ENCODE peak calls at places on chromosomes 11 and 22, in seven cellular contexts. U is NCI-H1436, M is NCI-H1417 treated with DMSO at 0.1 percent for 48 hours, G is KG1, E is heart right ventricle, R is Peyer's patch, Y is nucleus accumbens. W is an unnamed sample.

GRCh38 chr11:68666854-68667253 is 17.5 kb upstream of the GAL start:
- DNase-seq in R (no peak), M (no peak), G (no peak), U (no peak), Y (no peak), E (no peak), W (no peak)

GRCh38 chr22:45196926-45197605 is 33.3 kb downstream of the NUP50 start:
- DNase-seq in E (no peak), Y (no peak), R (no peak), M (no peak), U (no peak), G (no peak), W (no peak)

GRCh38 chr11:36509265-36509664 is 807 bp downstream of the TRAF6 start:
- DNase-seq in U (no peak), G (no peak), E (no peak), Y (no peak), R (no peak), M (no peak), W (peak; percentile 22)

GRCh38 chr22:19970031-19970478 is 28.4 kb upstream of the TXNRD2 start:
- DNase-seq in M (no peak), R (no peak), Y (no peak), E (no peak), U (no peak), G (no peak), W (no peak)

GRCh38 chr11:36266767-36267166 is 22.5 kb downstream of the COMMD9 start:
- DNase-seq in M (no peak), E (no peak), R (no peak), Y (no peak), G (no peak), U (no peak), W (no peak)

GRCh38 chr11:123525072-123525471 is 95.0 kb downstream of the GRAMD1B start:
- DNase-seq in M (no peak), E (no peak), R (no peak), G (no peak), U (no peak), Y (no peak), W (no peak)

GRCh38 chr11:100753562-100753961 is 66.5 kb downstream of the ARHGAP42 start:
- DNase-seq in R (no peak), M (no peak), G (no peak), E (no peak), Y (no peak), U (no peak), W (no peak)

GRCh38 chr11:1123970-1124369 is 33.8 kb upstream of the MUC5AC start:
- DNase-seq in M (no peak), Y (no peak), U (no peak), R (no peak), E (no peak), G (no peak), W (no peak)

GRCh38 chr11:122202161-122202950 is 86.3 kb upstream of the BLID start:
- DNase-seq in Y (no peak), U (no peak), E (no peak), M (no peak), G (no peak), R (no peak), W (no peak)

GRCh38 chr11:60984616-60985015 is 13.1 kb downstream of the CD6 start:
- DNase-seq in M (no peak), Y (no peak), G (no peak), E (no peak), R (no peak), U (no peak), W (no peak)

GRCh38 chr11:1228921-1229451 is 6.1 kb downstream of the MUC5B start:
- DNase-seq in Y (no peak), G (no peak), M (no peak), R (no peak), U (no peak), E (no peak), W (no peak)

GRCh38 chr11:78783301-78783700 is 208.6 kb upstream of the NARS2 start:
- DNase-seq in E (no peak), G (no peak), U (no peak), Y (no peak), R (no peak), M (no peak), W (no peak)

GRCh38 chr11:125624756-125625213 is at the start of gene CHEK1:
- DNase-seq in M (no peak), G (no peak), U (no peak), R (no peak), E (no peak), Y (no peak), W (no peak)

GRCh38 chr11:76662656-76663460 is 7.7 kb downstream of the LRRC32 start:
- DNase-seq in M (no peak), E (no peak), G (no peak), U (no peak), Y (no peak), R (no peak), W (no peak)

GRCh38 chr11:32792111-32792947 is 2.1 kb downstream of the CCDC73 start:
- DNase-seq in U (no peak), G (no peak), M (no peak), E (no peak), R (no peak), Y (no peak), W (no peak)

GRCh38 chr11:134464981-134465730 is 53.1 kb upstream of the B3GAT1 start:
- DNase-seq in M (no peak), R (no peak), E (no peak), Y (no peak), U (no peak), G (no peak), W (no peak)

GRCh38 chr11:11025087-11025486 is 167.2 kb upstream of the ZBED5 start:
- DNase-seq in E (no peak), G (no peak), Y (no peak), M (no peak), U (no peak), R (no peak), W (no peak)

GRCh38 chr11:2160736-2161259 is at the start of gene INS:
- DNase-seq in R (no peak), G (no peak), Y (no peak), M (no peak), U (no peak), E (no peak), W (peak; percentile 58)